ENCODE peak calls at places on chromosomes 12 and 14, in eight cellular contexts. F, W, M, I, H, E, Y and L are unnamed samples.

GRCh38 chr12:96156211-96156610 is 38.0 kb upstream of the ELK3 start:
- DNase-seq in F (no peak), W (no peak), M (no peak), I (no peak), H (no peak), E (no peak), Y (no peak), L (no peak)

GRCh38 chr14:103748539-103748867 is 32.9 kb downstream of the ZFYVE21 start:
- DNase-seq in F (no peak), W (no peak), M (no peak), I (no peak), H (no peak), E (no peak), Y (no peak), L (no peak)

GRCh38 chr14:92688434-92689375 is 59.7 kb downstream of the LGMN start:
- DNase-seq in F (no peak), W (no peak), M (no peak), I (no peak), H (no peak), E (peak), Y (peak), L (no peak)

GRCh38 chr12:106634206-106634605 is 51.4 kb downstream of the RFX4 start:
- DNase-seq in F (no peak), W (no peak), M (no peak), I (no peak), H (no peak), E (no peak), Y (no peak), L (no peak)

GRCh38 chr12:59858508-59858907 is 262.7 kb downstream of the SLC16A7 start:
- DNase-seq in F (peak), W (no peak), M (no peak), I (no peak), H (no peak), E (no peak), Y (peak), L (peak)

GRCh38 chr12:1826401-1826800 is 6.0 kb downstream of the LRTM2 start:
- DNase-seq in F (no peak), W (no peak), M (no peak), I (no peak), H (no peak), E (no peak), Y (no peak), L (no peak)

GRCh38 chr12:34208331-34209258 is 186.3 kb downstream of the ALG10 start:
- DNase-seq in F (no peak), W (no peak), M (no peak), I (no peak), H (no peak), E (peak), Y (no peak), L (no peak)

GRCh38 chr14:101755591-101756324 is 5.8 kb upstream of the PPP2R5C start:
- DNase-seq in F (no peak), W (no peak), M (no peak), I (no peak), H (no peak), E (no peak), Y (no peak), L (no peak)

GRCh38 chr14:30230719-30231118 is 303.1 kb upstream of the PRKD1 start:
- DNase-seq in F (no peak), W (no peak), M (no peak), I (no peak), H (no peak), E (no peak), Y (no peak), L (no peak)

GRCh38 chr12:18139989-18140596 is 50.1 kb upstream of the RERGL start:
- DNase-seq in F (peak), W (no peak), M (no peak), I (peak), H (peak), E (no peak), Y (no peak), L (no peak)

GRCh38 chr12:46004715-46005114 is 14.3 kb upstream of the SCAF11 start:
- DNase-seq in F (no peak), W (no peak), M (no peak), I (no peak), H (no peak), E (no peak), Y (no peak), L (no peak)

GRCh38 chr12:46005823-46006222 is 15.4 kb upstream of the SCAF11 start:
- DNase-seq in F (no peak), W (no peak), M (no peak), I (no peak), H (no peak), E (no peak), Y (no peak), L (no peak)

GRCh38 chr12:46005151-46005797 is 14.9 kb upstream of the SCAF11 start:
- DNase-seq in F (no peak), W (no peak), M (no peak), I (peak), H (no peak), E (peak), Y (no peak), L (no peak)
- TF ChIP-seq CTCF in F (peak), W (no peak), M (no peak), I (peak), H (peak), E (peak), Y (peak), L (no peak)

GRCh38 chr12:57118711-57119271 is 7.6 kb upstream of the STAT6 start:
- DNase-seq in F (no peak), W (no peak), M (no peak), I (no peak), H (no peak), E (no peak), Y (peak), L (no peak)
- TF ChIP-seq CTCF in F (no peak), W (no peak), M (no peak), I (no peak), H (no peak), E (no peak), Y (no peak), L (no peak)

DNA sequence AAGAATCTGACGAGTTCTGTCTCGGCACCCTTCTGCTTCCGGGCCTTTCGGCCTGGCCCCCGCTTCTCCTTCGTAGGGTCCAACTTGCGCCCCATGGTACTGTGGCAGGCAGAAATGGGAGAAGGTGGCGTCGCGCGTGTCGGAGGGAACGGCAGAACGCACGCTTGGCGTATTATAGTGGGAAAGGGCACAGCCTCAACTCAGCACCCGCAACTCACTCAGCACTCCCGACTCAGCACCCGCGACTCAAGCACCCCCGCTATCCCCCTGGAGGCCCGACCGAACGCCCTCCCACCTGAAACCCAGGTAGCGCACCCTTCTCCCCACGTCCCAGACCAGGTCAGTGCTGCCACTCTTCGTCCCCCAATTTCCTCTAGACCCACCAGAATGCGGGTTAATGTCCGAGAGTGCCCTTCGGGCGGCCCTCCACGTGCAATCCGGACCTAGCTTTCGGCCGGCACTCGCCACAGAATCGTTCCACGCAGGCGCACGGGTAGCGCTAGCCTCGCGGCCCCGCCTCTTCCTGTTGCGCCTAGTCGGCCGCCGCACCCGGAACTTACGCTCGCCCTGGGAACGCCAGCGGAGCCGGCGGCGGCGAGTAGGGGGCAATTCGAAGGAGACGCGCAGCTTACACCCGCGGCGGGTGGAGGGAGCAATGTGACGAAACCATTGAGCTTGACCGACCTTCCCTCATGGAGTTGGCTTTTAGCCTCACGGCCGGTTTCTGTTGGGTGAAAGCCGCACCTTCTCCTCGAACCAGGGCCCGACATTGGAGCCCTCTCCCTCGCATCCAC is at the start of gene NOP2:
- DNase-seq in F (peak), W (peak), M (peak), I (peak), H (peak), E (peak), Y (peak), L (peak)
- TF ChIP-seq CTCF in F (no peak), W (no peak), M (peak), I (no peak), H (no peak), E (no peak), Y (no peak), L (no peak)

DNA sequence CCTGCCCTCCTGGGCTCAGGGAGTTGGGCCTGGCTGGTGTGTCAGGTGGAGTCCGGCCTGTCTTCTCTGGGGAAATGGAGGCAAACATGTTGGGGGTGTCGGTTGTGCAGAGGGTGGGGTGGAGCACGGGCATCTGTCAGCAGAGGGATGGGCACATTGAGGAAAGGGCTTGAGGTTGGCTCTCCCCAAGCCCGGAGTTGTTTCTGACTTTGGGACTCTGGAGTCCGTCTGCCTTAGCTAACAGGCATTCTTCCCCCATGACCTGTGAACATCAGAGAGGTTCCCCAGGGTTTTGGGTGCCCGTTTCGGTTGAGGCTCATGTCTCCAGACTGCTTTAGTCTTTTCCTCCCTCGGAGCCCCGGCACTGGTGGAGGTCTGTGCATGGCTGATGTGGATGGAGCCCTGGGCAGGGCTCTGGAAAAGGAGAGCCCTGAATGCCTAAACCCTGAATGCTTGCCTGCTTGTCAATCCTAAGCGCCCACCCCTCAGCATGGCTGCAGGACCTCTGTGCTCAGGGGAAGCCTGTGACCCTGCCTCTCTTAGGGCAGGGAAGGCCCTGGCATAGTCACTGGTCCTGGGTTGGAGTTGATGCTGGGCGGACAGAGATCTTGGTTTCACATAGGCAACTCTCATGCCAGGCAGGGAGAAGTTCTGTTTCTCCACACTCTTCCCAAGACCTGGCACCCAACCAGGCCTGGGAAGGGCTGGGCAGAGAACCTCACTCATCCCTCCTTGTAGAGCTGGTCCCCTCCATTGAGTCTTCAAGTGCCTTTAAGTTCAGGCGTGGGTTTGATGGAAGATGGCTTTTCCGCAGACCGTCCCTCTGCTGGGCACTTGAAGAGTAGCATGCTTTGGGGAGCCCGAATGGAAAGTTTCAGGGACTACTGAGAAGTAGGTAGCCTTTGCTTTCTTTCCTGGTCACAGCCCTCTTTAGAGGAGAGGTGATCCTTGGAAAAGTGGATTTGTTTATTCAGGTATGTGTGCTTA is 13.0 kb downstream of the NYNRIN start:
- DNase-seq in F (peak), W (no peak), M (no peak), I (peak), H (peak), E (peak), Y (no peak), L (peak)
- TF ChIP-seq CTCF in F (peak), W (peak), M (peak), I (peak), H (peak), E (peak), Y (peak), L (peak)

GRCh38 chr12:10641735-10642500 is 28.5 kb upstream of the MAGOHB start:
- DNase-seq in F (no peak), W (no peak), M (no peak), I (peak), H (no peak), E (no peak), Y (peak), L (no peak)

DNA sequence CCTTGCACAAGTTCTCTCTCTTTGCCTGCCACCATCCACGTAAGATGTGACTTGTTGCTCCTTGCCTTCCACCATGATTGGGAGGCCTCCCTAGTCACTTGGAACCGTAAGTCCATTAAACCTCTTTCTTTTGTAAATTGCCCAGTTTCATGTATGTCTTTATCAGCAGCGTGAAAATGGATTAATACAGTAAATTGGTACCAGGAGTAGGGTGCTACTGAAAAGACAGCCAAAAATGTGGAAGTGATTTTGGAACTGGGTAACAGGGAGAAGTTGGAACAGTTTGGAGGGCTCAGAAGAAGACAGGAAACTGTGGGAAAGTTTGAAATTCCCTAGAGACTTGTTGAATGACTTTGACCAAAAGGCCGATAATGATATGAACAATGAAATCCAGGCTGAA is 27.9 kb downstream of the STYK1 start:
- DNase-seq in F (no peak), W (no peak), M (no peak), I (no peak), H (no peak), E (no peak), Y (no peak), L (no peak)
- TF ChIP-seq CTCF in F (no peak), W (no peak), M (no peak), I (no peak), H (no peak), E (no peak), Y (no peak), L (no peak)

GRCh38 chr14:81273961-81274360 is 53.2 kb upstream of the GTF2A1 start:
- DNase-seq in F (no peak), W (no peak), M (no peak), I (no peak), H (no peak), E (peak), Y (no peak), L (no peak)
- TF ChIP-seq CTCF in F (no peak), W (no peak), M (no peak), I (no peak), H (no peak), E (no peak), Y (no peak), L (no peak)

DNA sequence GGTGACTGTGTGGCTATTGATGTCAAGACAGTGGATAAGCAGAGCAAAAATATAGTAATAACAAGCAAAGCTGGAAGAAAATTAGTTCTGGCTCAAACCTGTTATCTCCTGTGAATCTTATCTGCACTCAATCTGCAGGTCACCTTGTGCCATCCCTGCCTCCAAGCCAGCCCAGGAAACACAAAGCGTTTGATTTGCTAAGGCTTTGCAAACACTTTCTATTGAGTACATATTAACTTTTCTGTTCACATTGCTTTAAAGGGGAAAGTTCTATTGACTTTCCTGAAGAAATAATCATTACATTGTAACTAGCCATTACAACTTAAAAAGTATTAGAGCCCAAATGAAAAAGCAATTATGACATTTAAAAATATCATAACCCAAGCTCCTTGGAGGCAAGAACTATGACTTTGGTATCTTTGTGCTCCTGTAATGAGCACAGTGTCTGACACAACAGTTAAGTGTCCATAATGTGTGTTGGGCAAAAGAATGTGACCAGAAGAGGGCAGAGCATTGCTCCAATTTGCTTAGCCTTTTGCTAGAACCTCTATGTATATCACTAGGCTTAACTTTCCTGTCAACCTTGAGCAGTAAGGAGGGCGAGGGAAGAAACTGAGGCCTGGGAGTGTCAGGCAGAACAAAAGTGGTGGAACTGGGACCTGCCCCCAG is 24.7 kb downstream of the SERPINA3 start:
- DNase-seq in F (no peak), W (peak), M (no peak), I (peak), H (peak), E (no peak), Y (no peak), L (no peak)
- TF ChIP-seq CTCF in F (peak), W (no peak), M (peak), I (peak), H (peak), E (no peak), Y (no peak), L (no peak)

GRCh38 chr14:36525746-36526099 is 5.7 kb upstream of the NKX2-1 start:
- DNase-seq in F (no peak), W (no peak), M (no peak), I (no peak), H (no peak), E (no peak), Y (no peak), L (no peak)

GRCh38 chr14:36522972-36523685 is 3.1 kb upstream of the NKX2-1 start:
- DNase-seq in F (no peak), W (no peak), M (no peak), I (no peak), H (no peak), E (no peak), Y (no peak), L (no peak)

GRCh38 chr14:36522347-36522971 is 2.4 kb upstream of the NKX2-1 start:
- DNase-seq in F (no peak), W (no peak), M (no peak), I (no peak), H (no peak), E (no peak), Y (no peak), L (no peak)

GRCh38 chr14:36524874-36525745 is 5.1 kb upstream of the NKX2-1 start:
- DNase-seq in F (peak), W (no peak), M (peak), I (peak), H (peak), E (peak), Y (peak), L (peak)

DNA sequence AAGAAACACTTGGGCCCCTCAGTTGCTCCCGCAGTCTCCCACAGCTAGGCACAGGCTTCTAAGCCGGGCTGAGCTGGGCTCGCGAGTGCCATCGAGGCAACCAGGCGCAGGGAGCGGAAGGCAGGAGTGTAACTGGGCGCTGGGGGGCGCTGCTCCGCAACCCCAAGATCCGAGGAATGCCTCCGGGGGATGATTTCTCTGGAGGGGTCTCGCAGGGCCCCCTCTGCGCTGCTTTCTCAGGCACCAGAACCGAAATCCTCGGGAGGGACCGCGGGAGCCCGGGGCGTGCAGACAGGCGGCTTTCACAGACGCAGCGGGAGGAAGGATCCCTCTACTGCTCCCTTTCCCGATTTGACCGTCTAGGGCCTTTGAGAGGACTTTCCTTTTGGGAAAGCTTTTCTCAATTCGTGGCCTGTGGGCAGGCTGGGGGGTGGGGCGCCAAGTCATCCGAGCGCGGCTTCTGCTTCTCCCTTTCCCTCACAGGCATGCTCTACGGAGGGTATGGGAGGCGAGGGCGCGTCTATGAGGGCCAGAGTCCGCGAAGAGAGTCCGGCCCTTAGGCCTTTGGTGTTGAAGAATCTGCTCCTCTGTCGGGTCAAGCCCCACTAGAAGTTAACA is 4.3 kb upstream of the NKX2-1 start:
- DNase-seq in F (no peak), W (no peak), M (no peak), I (no peak), H (no peak), E (no peak), Y (no peak), L (no peak)
- TF ChIP-seq CTCF in F (no peak), W (no peak), M (peak), I (no peak), H (no peak), E (peak), Y (no peak), L (peak)

GRCh38 chr14:77124345-77125274 is 17.0 kb downstream of the ZDHHC22 start:
- DNase-seq in F (peak), W (peak), M (peak), I (peak), H (peak), E (peak), Y (peak), L (peak)
- TF ChIP-seq CTCF in F (peak), W (peak), M (peak), I (peak), H (peak), E (peak), Y (peak), L (peak)